ENCODE peak calls at places on chromosomes 12 and 14, in six cellular contexts. Q is HepG2, U is GM12891, J is K562, E is H1, I is GM12878. S is an unnamed sample.

GRCh38 chr12:69497308-69498026 is 27.3 kb downstream of the FRS2 start:
- DNase-seq in Q (no peak), U (peak; percentile 18), J (no peak), E (no peak), I (peak; percentile 35), S (peak; percentile 24)

GRCh38 chr14:59254146-59254910 is 65.9 kb downstream of the DAAM1 start:
- DNase-seq in Q (no peak), U (no peak), J (no peak), E (no peak), I (no peak), S (no peak)

GRCh38 chr14:84554136-84554535 is 975.8 kb upstream of the FLRT2 start:
- DNase-seq in Q (no peak), U (no peak), J (no peak), E (no peak), I (no peak), S (no peak)

GRCh38 chr14:77043177-77043983 is 14.9 kb upstream of the IRF2BPL start:
- DNase-seq in Q (peak; percentile 89), U (no peak), J (no peak), E (no peak), I (peak; percentile 60), S (no peak)

GRCh38 chr12:131452444-131452860 is 258.4 kb upstream of the SFSWAP start:
- DNase-seq in Q (peak; percentile 15), U (no peak), J (peak; percentile 22), E (peak; percentile 80), I (no peak), S (no peak)

GRCh38 chr12:124720687-124721500 is 142.8 kb downstream of the SCARB1 start:
- DNase-seq in Q (no peak), U (no peak), J (no peak), E (no peak), I (no peak), S (no peak)

GRCh38 chr12:5014269-5014668 is 29.4 kb upstream of the KCNA5 start:
- DNase-seq in Q (no peak), U (no peak), J (no peak), E (no peak), I (no peak), S (no peak)

GRCh38 chr14:27686137-27686536 is 1080.5 kb upstream of the FOXG1 start:
- DNase-seq in Q (no peak), U (no peak), J (no peak), E (no peak), I (no peak), S (no peak)

GRCh38 chr12:102765736-102766135 is 151.3 kb downstream of the PAH start:
- DNase-seq in Q (no peak), U (no peak), J (no peak), E (no peak), I (no peak), S (no peak)

GRCh38 chr12:105945935-105946334 is 192.8 kb downstream of the NUAK1 start:
- DNase-seq in Q (no peak), U (no peak), J (no peak), E (no peak), I (no peak), S (no peak)

GRCh38 chr12:52054838-52055741 is 3.8 kb downstream of the NR4A1 start:
- DNase-seq in Q (no peak), U (no peak), J (no peak), E (no peak), I (no peak), S (no peak)

GRCh38 chr14:68748691-68749090 is 44.2 kb downstream of the ZFP36L1 start:
- DNase-seq in Q (no peak), U (no peak), J (no peak), E (no peak), I (no peak), S (no peak)

GRCh38 chr12:105641742-105642141 is 311.3 kb downstream of the C12orf75 start:
- DNase-seq in Q (no peak), U (no peak), J (no peak), E (no peak), I (no peak), S (no peak)

GRCh38 chr14:50786821-50787464 is 44.0 kb downstream of the NIN start:
- DNase-seq in Q (no peak), U (no peak), J (no peak), E (no peak), I (no peak), S (no peak)

GRCh38 chr14:85501751-85502150 is 28.2 kb upstream of the FLRT2 start:
- DNase-seq in Q (no peak), U (no peak), J (no peak), E (no peak), I (no peak), S (no peak)

GRCh38 chr12:69885656-69886055 is 60.6 kb downstream of the MYRFL start:
- DNase-seq in Q (no peak), U (no peak), J (no peak), E (no peak), I (no peak), S (no peak)

DNA sequence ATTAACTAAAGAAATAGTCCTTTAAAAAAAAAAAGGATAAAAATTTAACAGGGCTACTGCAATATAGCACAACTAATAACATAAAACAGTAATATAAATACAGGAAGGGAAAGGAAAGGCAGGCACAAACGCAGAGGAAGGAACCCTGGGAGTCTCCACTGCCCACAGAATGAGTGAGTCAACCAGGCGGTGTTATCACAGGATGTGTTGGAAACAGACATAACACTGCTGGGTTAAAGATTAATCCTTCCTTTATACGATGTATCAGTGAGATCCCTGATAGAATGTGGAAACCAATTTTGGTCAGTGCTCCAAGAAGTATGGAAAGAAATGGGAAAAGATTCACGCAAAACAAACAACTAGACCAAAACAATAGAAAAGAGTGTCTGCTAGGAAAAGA is 47.9 kb downstream of the FGD6 start:
- DNase-seq in Q (peak; percentile 80), U (no peak), J (peak; percentile 34), E (no peak), I (no peak), S (no peak)
- TF ChIP-seq POLR2A in Q (no peak), U (no peak), J (no peak), E (no peak), I (no peak), S (no peak)

GRCh38 chr14:83163016-83163415 is 1629.4 kb upstream of the SEL1L start:
- DNase-seq in Q (no peak), U (no peak), J (no peak), E (no peak), I (no peak), S (no peak)
- TF ChIP-seq TAF1 in Q (no peak), U (no peak), J (no peak), E (no peak), I (no peak), S (no peak)

DNA sequence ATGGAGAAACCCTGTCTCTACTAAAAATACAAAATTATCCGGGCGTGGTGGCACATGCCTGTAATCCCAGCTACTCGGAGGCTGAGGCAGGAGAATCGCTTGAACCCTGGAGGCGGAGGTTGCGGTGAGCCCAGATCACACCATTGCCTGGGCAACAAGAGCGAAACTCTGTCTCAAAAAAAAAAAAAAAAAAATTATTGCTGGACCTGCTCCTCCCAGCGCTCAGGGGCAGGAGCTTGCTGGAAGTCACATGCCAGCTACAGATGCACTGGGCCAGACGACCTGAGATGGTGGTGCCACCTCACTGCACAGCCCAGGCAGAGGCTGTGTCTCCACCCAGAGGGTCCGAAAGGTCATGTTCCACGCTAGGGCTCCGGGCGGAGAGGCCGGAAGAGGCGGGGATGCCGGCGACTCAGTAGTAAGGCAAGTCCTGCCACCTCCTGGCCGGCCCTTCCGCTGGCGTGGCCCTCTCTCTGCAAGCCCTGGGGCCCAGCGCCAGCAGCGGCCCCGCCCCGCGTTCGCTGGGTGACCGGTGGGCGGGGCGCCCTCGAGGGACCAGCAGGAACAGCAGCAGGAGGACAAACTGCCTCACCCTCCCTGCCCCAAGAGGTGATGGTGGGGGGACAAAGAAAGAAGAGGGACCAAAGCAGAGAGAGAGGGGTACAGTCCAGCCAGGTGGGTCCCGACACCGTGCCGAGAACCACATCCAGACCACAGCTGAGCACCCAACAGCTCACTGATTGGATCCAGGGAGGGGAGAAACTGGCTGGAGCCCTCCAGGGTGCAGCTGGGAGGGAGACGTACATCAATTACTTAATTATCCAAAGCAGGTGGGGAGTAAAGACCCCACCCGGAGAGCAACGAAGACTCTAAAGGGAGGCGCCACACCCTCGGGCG is 3.6 kb upstream of the RHOF start:
- DNase-seq in Q (peak; percentile 97), U (no peak), J (peak; percentile 72), E (peak; percentile 87), I (no peak), S (no peak)
- TF ChIP-seq POLR2A in Q (no peak), U (no peak), J (peak; percentile 78), E (no peak), I (no peak), S (no peak)

GRCh38 chr12:92170050-92170449 is 24.4 kb upstream of the BTG1 start:
- DNase-seq in Q (no peak), U (no peak), J (no peak), E (no peak), I (no peak), S (no peak)
- TF ChIP-seq TAF1 in Q (no peak), U (no peak), J (no peak), E (no peak), I (no peak), S (no peak)

GRCh38 chr12:57771271-57771872 is 533 bp downstream of the METTL1 start:
- DNase-seq in Q (peak; percentile 87), U (peak; percentile 82), J (peak; percentile 90), E (peak; percentile 95), I (peak; percentile 74), S (peak; percentile 79)

GRCh38 chr12:57771873-57772428 is at the start of gene METTL1:
- DNase-seq in Q (peak; percentile 95), U (peak; percentile 92), J (peak; percentile 84), E (peak; percentile 96), I (peak; percentile 83), S (peak; percentile 95)

GRCh38 chr12:57775044-57775443 is 2.6 kb downstream of the EEF1AKMT3 start:
- DNase-seq in Q (no peak), U (no peak), J (no peak), E (no peak), I (no peak), S (no peak)

GRCh38 chr12:57770734-57771133 is 1.2 kb downstream of the METTL1 start:
- DNase-seq in Q (no peak), U (no peak), J (no peak), E (no peak), I (no peak), S (no peak)

DNA sequence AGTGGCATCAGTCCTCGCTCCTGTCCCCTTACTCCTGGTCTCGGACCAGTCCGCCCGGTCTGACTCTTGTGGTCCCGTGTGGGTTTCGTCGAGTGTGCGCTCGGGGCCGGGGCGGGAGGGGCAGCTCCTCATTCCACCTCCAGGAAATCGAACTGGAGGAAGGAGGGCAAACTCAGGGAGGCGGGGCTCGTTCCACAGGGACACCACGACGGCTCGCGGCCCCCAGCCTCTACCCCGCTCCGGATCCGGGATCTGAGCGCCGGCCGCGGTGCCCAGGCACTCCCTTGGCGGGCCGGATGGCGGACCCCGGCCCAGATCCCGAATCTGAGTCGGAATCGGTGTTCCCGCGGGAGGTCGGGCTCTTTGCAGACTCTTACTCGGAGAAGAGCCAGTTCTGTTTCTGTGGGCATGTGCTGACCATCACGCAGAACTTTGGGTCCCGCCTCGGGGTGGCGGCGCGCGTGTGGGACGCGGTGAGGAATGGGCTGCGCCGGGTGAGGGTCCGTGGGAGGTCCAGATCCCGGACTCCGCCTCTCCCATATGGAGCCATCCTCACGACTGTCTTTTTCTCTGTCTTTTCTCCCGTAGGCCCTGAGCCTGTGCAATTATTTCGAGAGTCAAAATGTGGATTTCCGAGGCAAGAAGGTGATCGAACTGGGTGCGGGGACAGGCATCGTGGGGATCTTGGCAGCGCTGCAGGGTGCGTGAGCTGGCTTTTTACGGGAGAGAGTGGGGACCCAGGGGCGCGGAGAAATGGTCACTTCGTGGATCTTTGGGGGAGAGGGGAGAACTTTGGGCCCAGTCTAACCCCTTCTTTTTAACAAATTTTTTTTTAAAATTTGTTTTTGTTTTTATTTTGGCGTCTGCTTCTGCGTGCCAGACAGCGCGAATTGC is at the start of gene EEF1AKMT3:
- DNase-seq in Q (peak; percentile 35), U (no peak), J (peak; percentile 69), E (no peak), I (no peak), S (peak; percentile 40)
- TF ChIP-seq POLR2A in Q (no peak), U (no peak), J (no peak), E (no peak), I (no peak), S (no peak)